ENCODE peak calls at places on chromosome 16, in five cellular contexts. A is B cell, H is HCT116, X is transverse colon, F is Caco-2. Y is an unnamed sample.

GRCh38 chr16:87765473-87765775 is 362 bp downstream of the KLHDC4 start:
- DNase-seq in A (no peak), H (no peak), X (peak; percentile 15), F (no peak), Y (peak; percentile 56)

GRCh38 chr16:30997887-30998711 is 12.3 kb downstream of the STX1B start:
- DNase-seq in A (no peak), H (peak; percentile 21), X (no peak), F (no peak), Y (no peak)

GRCh38 chr16:68491576-68491950 is 43.3 kb upstream of the SMPD3 start:
- DNase-seq in A (no peak), H (no peak), X (no peak), F (no peak), Y (no peak)

GRCh38 chr16:83689385-83689831 is 118.4 kb upstream of the HSBP1 start:
- DNase-seq in A (no peak), H (no peak), X (no peak), F (no peak), Y (peak; percentile 23)

GRCh38 chr16:79602615-79603014 is 2.1 kb upstream of the MAF start:
- DNase-seq in A (no peak), H (no peak), X (no peak), F (no peak), Y (no peak)

GRCh38 chr16:54342001-54342776 is 55.6 kb upstream of the IRX3 start:
- DNase-seq in A (no peak), H (no peak), X (no peak), F (peak; percentile 17), Y (no peak)

GRCh38 chr16:67901734-67902133 is 8.7 kb downstream of the PSKH1 start:
- DNase-seq in A (no peak), H (no peak), X (peak; percentile 33), F (peak; percentile 48), Y (no peak)

GRCh38 chr16:15650698-15651161 is 685 bp downstream of the NDE1 start:
- DNase-seq in A (peak; percentile 57), H (no peak), X (no peak), F (no peak), Y (peak; percentile 67)

GRCh38 chr16:55146939-55147338 is 177.1 kb upstream of the IRX6 start:
- DNase-seq in A (no peak), H (no peak), X (no peak), F (no peak), Y (no peak)

GRCh38 chr16:68636064-68636551 is 9.0 kb upstream of the CDH3 start:
- DNase-seq in A (no peak), H (no peak), X (no peak), F (no peak), Y (peak; percentile 1)

GRCh38 chr16:12538667-12539081 is 265.0 kb downstream of the CPPED1 start:
- DNase-seq in A (no peak), H (no peak), X (no peak), F (no peak), Y (no peak)

GRCh38 chr16:27549607-27549856 is 181 bp downstream of the GTF3C1 start:
- DNase-seq in A (no peak), H (no peak), X (no peak), F (no peak), Y (no peak)

GRCh38 chr16:60991886-60992285 is 1044.4 kb downstream of the CDH8 start:
- DNase-seq in A (no peak), H (no peak), X (no peak), F (no peak), Y (no peak)

GRCh38 chr16:68823401-68823800 is 19.9 kb upstream of the TANGO6 start:
- DNase-seq in A (no peak), H (no peak), X (no peak), F (peak; percentile 43), Y (no peak)

GRCh38 chr16:70589998-70590471 is 56.3 kb upstream of the IL34 start:
- DNase-seq in A (no peak), H (no peak), X (no peak), F (no peak), Y (no peak)

GRCh38 chr16:54361813-54362212 is 75.2 kb upstream of the IRX3 start:
- DNase-seq in A (no peak), H (no peak), X (no peak), F (no peak), Y (no peak)

GRCh38 chr16:77732241-77732946 is 10.1 kb downstream of the NUDT7 start:
- DNase-seq in A (no peak), H (no peak), X (no peak), F (no peak), Y (no peak)

GRCh38 chr16:17603614-17604013 is 132.9 kb upstream of the XYLT1 start:
- DNase-seq in A (no peak), H (no peak), X (no peak), F (no peak), Y (no peak)

GRCh38 chr16:12815361-12815760 is 11.7 kb upstream of the CPPED1 start:
- DNase-seq in A (no peak), H (no peak), X (no peak), F (no peak), Y (no peak)

GRCh38 chr16:53768167-53768566 is 64.2 kb downstream of the FTO start:
- DNase-seq in A (no peak), H (no peak), X (no peak), F (no peak), Y (no peak)

GRCh38 chr16:77207029-77207428 is 7.8 kb downstream of the SYCE1L start:
- DNase-seq in A (no peak), H (no peak), X (no peak), F (no peak), Y (no peak)

GRCh38 chr16:87723224-87723619 is 42.6 kb downstream of the KLHDC4 start:
- DNase-seq in A (no peak), H (no peak), X (peak; percentile 34), F (no peak), Y (peak; percentile 81)

DNA sequence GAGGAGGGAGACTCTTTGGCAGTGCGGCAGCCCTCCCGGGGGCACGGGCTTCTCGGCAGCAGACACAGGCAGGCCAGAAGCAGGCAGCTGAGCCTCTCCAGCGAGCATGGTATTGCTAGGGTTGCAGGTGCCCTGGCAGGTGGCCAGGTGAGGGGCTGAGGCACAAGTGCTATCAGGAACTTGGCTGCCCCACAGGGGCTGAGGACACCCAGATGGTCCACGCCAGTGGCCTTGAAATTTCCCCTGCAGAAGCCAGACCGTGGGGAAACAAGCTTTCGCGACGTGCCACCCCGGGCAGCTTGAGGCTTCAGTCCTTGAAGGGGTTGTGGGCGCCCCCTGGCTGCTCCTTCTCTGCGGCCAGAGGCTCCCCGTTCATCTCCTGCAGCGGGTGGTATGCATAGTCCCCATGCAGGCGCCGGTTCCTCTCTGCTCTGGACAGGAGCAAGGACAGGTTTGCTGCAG is 8.5 kb downstream of the NAGPA start:
- DNase-seq in A (no peak), H (no peak), X (peak; percentile 34), F (peak; percentile 17), Y (no peak)
- TF ChIP-seq CTCF in A (no peak), H (peak; percentile 41), X (peak; percentile 21), F (peak; percentile 26), Y (no peak)

DNA sequence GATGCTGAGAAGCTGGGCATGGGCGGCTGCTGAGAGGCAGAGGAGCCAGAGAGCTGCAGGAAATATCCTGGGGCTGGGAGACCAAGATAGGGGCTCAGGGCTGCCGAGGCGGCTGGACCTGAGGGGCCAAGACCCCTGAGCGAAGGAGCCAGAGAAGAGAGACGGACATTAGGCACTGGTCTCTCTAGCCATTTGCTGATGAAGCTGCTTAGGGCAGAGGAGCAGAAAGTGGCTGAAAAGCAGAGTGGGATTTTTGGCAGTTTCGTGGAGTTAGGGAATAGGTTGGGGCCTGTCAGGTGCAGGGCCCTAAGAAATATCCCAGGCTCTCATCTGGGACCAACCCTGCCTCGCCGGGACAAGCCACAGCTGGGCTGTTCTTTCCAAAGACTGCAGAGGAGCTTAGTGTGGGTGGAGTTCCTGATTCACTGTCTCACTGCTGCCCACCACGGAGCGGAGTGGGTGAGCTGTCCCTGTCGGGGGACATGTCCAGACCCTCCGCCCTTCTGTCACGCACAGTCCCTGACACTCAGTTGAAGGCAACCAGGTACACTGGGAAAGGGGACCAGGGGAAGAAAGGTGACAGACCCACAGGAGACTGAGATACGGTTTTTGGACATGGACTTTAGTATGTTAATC is 11.3 kb upstream of the DNASE1 start:
- DNase-seq in A (peak; percentile 23), H (no peak), X (no peak), F (no peak), Y (no peak)
- TF ChIP-seq CTCF in A (no peak), H (no peak), X (no peak), F (no peak), Y (no peak)

DNA sequence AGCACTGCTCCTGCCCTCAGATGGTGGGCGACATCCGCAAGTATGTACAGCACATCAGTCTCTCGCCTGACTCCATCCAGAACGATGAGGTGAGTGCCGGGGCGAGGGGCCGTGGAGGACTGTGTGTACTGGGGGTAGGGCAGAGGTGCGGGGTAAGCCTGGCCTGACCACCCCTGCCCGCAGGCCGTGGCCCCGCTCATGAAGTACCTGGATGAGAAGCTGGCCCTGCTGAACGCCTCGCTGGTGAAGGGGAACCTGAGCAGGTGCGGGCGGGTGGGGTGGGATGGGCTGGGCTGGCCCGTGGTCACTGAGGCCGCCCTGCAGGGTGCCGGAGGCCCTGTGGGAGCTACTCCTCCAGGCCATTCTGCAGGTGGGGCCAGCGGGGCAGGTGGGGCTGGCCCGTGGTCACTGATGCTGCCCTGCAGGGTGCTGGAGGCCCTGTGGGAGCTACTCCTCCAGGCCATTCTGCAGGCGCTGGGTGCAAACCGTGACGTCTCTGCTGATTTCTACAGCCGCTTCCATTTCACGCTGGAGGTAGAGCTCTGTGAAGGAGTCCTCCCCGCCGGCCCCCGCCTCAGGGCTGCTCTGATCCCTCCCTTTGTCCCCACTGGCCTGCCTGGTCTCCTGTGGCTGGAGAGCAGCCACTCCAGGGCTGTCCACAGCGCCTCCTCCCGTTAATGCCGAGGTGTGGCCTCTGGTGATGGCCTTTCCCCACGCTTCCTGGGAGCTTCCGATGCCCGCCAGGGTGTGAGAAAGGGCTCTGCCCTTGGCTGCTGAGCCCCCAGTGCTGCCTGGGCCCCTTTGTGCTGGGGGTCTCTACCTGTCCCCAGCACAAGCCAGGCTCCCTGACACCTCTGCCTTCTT is 5.0 kb downstream of the TSR3 start:
- DNase-seq in A (no peak), H (no peak), X (no peak), F (no peak), Y (no peak)
- TF ChIP-seq CTCF in A (no peak), H (peak; percentile 21), X (peak; percentile 14), F (no peak), Y (no peak)

GRCh38 chr16:48574766-48575165 is 35.2 kb downstream of the N4BP1 start:
- DNase-seq in A (no peak), H (no peak), X (no peak), F (no peak), Y (no peak)
- TF ChIP-seq CTCF in A (no peak), H (no peak), X (no peak), F (no peak), Y (no peak)

GRCh38 chr16:89216315-89217137 is 977 bp upstream of the ZNF778 start:
- DNase-seq in A (peak; percentile 85), H (peak; percentile 73), X (peak; percentile 85), F (peak; percentile 83), Y (peak; percentile 89)
- TF ChIP-seq CTCF in A (peak; percentile 81), H (peak; percentile 98), X (peak; percentile 60), F (peak; percentile 87), Y (peak; percentile 54)